ENCODE peak calls at places on chromosomes 11 and 22, in four cellular contexts. C is upper lobe of left lung, L is ascending aorta, U is transverse colon. F is an unnamed sample. For H3K36me3, the result is how much of the 10 kb centered on the place peaks cover.

GRCh38 chr22:16806401-16806800 is 18.8 kb downstream of the XKR3 start:
- DNase-seq in C (no peak), L (no peak), U (no peak), F (no peak)

GRCh38 chr11:94794287-94795168 is 26.4 kb downstream of the AMOTL1 start:
- DNase-seq in C (no peak), L (peak), U (no peak), F (peak)

GRCh38 chr11:73359930-73360742 is 16.1 kb upstream of the RELT start:
- DNase-seq in C (no peak), L (no peak), U (no peak), F (no peak)

GRCh38 chr11:44607987-44608386 is 42.5 kb downstream of the CD82 start:
- DNase-seq in C (no peak), L (no peak), U (no peak), F (no peak)

GRCh38 chr11:117381481-117381880 is 53.8 kb downstream of the CEP164 start:
- DNase-seq in C (no peak), L (no peak), U (no peak), F (no peak)

GRCh38 chr22:17342361-17342760 is 26.9 kb upstream of the CECR2 start:
- DNase-seq in C (no peak), L (no peak), U (no peak), F (no peak)

GRCh38 chr11:2089536-2090165 is 49.5 kb downstream of the IGF2 start:
- DNase-seq in C (no peak), L (no peak), U (no peak), F (no peak)

GRCh38 chr22:37959231-37959825 is 5.8 kb downstream of the POLR2F start:
- DNase-seq in C (peak), L (no peak), U (no peak), F (no peak)

GRCh38 chr11:107018274-107018901 is at the start of gene GUCY1A2:
- DNase-seq in C (peak), L (no peak), U (no peak), F (no peak)

GRCh38 chr11:7495997-7496545 is 10.8 kb downstream of the OLFML1 start:
- DNase-seq in C (no peak), L (no peak), U (peak), F (no peak)

GRCh38 chr11:34224434-34224966 is 119.1 kb downstream of the NAT10 start:
- DNase-seq in C (no peak), L (no peak), U (no peak), F (no peak)

GRCh38 chr11:57493507-57494503 is 21.7 kb downstream of the SLC43A1 start:
- DNase-seq in C (no peak), L (peak), U (peak), F (no peak)

GRCh38 chr11:125207866-125208425 is 43.4 kb downstream of the PKNOX2 start:
- DNase-seq in C (no peak), L (no peak), U (no peak), F (no peak)

GRCh38 chr11:47750725-47751124 is 16.4 kb downstream of the FNBP4 start:
- DNase-seq in C (no peak), L (no peak), U (no peak), F (no peak)
- H3K36me3 ChIP-seq in C (half or more), L (half or more), U (under half), F (half or more)

DNA sequence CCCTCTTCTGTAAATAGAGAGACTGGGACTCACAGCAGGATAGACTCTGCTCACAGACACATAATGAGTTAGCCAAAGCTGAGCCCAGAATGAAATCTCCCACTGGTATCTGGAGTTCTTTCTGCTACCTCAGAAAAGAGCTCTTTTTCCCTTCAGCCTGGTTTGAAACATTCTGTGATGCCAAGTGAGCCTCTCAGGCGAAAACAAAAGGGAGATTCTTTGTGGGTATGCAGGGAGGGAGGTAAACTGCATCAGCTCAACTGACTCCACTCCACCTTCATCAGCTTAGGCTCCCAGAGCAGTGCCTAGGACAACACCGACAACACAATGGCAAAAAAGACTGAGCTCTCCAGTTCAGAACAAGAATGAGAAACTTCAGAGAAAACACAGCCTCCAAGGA is 55.1 kb upstream of the SCUBE2 start:
- DNase-seq in C (no peak), L (no peak), U (no peak), F (no peak)
- H3K36me3 ChIP-seq in C (under half), L (half or more), U (under half), F (half or more)

DNA sequence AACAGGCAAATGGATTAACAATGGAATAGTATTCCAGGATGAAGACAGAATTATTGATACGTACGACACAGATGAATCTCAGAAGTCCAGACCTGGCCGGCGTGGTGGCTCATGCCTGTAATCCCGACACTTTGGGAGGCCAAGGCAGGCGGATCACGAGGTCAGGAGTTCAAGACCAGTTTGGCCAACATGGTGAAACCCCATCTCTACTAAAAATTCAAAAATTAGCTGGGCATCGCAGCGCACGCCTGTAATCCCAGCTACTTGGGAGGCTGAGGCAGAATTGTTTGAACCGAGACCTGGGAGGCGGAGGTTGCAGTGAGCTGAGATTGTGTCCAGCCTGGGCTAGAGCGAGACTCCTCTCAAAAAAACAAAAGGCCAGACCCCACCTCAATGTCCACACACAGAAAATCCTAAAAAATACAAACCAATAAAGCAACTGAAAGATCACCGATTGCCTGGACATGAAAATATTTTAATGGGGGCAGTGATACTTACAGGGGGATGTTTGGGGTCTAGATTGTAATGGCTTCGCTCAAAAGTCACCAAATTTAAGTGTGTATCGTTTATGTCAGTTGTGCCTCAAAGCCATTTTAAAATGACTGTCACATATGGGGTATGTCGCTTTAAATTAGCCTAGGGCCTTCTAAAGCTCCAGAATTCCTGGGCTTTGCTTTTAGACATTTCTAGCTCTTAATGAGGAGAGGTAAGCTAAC is 3.8 kb downstream of the RPS25 start:
- DNase-seq in C (no peak), L (no peak), U (no peak), F (no peak)
- H3K36me3 ChIP-seq in C (under half), L (half or more), U (under half), F (under half)

DNA sequence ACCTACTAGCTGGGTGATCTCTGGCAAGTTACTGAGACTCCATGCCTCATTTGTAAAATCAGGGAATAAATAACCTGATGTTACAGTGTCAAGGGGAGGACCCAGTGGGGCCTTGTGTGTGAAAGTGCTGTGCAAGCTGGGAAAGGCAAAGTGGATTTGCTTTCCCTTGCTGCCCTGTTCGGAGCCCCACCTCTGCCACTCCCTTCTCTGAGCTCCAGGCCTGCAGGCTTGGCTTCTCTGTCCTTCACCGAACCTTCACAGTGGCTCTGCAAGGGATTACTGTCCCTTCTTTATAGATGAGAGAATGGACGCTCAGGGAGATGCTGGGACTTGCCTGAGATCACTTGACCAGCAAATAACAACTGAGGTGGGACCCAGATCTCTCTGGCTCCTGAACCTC is 828 bp upstream of the SLCO2B1 start:
- DNase-seq in C (no peak), L (no peak), U (peak), F (no peak)
- H3K36me3 ChIP-seq in C (under half), L (under half), U (under half), F (under half)

GRCh38 chr22:50282361-50283144 is 12.4 kb upstream of the MAPK11 start:
- DNase-seq in C (no peak), L (no peak), U (no peak), F (no peak)
- H3K36me3 ChIP-seq in C (under half), L (half or more), U (under half), F (half or more)

GRCh38 chr11:16811136-16812020 is 72.9 kb downstream of the C11orf58 start:
- DNase-seq in C (peak), L (no peak), U (no peak), F (no peak)

GRCh38 chr11:16812274-16812673 is 73.8 kb downstream of the C11orf58 start:
- DNase-seq in C (no peak), L (no peak), U (no peak), F (no peak)

GRCh38 chr11:16815047-16815767 is 76.8 kb downstream of the C11orf58 start:
- DNase-seq in C (peak), L (peak), U (peak), F (no peak)

GRCh38 chr11:16814410-16815046 is 76.1 kb downstream of the C11orf58 start:
- DNase-seq in C (no peak), L (no peak), U (no peak), F (no peak)

GRCh38 chr11:16813141-16813540 is 74.7 kb downstream of the C11orf58 start:
- DNase-seq in C (no peak), L (no peak), U (no peak), F (no peak)
- H3K36me3 ChIP-seq in C (under half), L (under half), U (under half), F (under half)

GRCh38 chr22:20811171-20811570 is 37.3 kb downstream of the SERPIND1 start:
- DNase-seq in C (no peak), L (no peak), U (no peak), F (no peak)

GRCh38 chr22:20809538-20810185 is 35.7 kb downstream of the SERPIND1 start:
- DNase-seq in C (no peak), L (peak), U (no peak), F (no peak)

GRCh38 chr22:20808844-20809243 is 34.9 kb downstream of the SERPIND1 start:
- DNase-seq in C (no peak), L (peak), U (no peak), F (no peak)

GRCh38 chr22:20811971-20812660 is 38.2 kb downstream of the SERPIND1 start:
- DNase-seq in C (no peak), L (no peak), U (no peak), F (no peak)

GRCh38 chr22:20810645-20811044 is 36.7 kb downstream of the SERPIND1 start:
- DNase-seq in C (no peak), L (peak), U (no peak), F (no peak)
- H3K36me3 ChIP-seq in C (under half), L (half or more), U (under half), F (under half)

GRCh38 chr11:67298786-67299185 is 4.5 kb upstream of the SSH3 start:
- DNase-seq in C (no peak), L (no peak), U (no peak), F (no peak)
- H3K36me3 ChIP-seq in C (under half), L (half or more), U (under half), F (under half)

F was measured in thoracic aorta.